ENCODE peak calls at places on chromosome 16, in four cellular contexts. G is kidney glomerular epithelial cell, O is glutamatergic neuron, M is head of caudate nucleus. Y is an unnamed sample.

GRCh38 chr16:50281391-50282009 is 15.1 kb downstream of the ADCY7 start:
- DNase-seq in G (no peak), O (no peak), M (no peak), Y (no peak)

GRCh38 chr16:86074651-86075487 is 175.9 kb downstream of the IRF8 start:
- DNase-seq in G (no peak), O (no peak), M (no peak), Y (no peak)

GRCh38 chr16:82936941-82937551 is 310.3 kb downstream of the CDH13 start:
- DNase-seq in G (peak; percentile 76), O (no peak), M (no peak), Y (peak; percentile 26)

GRCh38 chr16:85327731-85328664 is 215.7 kb upstream of the CIBAR2 start:
- DNase-seq in G (no peak), O (peak; percentile 73), M (peak; percentile 60), Y (no peak)

GRCh38 chr16:16009396-16009795 is 60.0 kb downstream of the ABCC1 start:
- DNase-seq in G (peak; percentile 32), O (no peak), M (no peak), Y (peak; percentile 82)

GRCh38 chr16:75908718-75909117 is 182.4 kb upstream of the CPHXL start:
- DNase-seq in G (no peak), O (peak; percentile 46), M (no peak), Y (no peak)

GRCh38 chr16:84593825-84594724 is 23.8 kb downstream of the COTL1 start:
- DNase-seq in G (no peak), O (peak; percentile 40), M (no peak), Y (peak; percentile 31)

GRCh38 chr16:2949705-2950399 is 14.2 kb upstream of the KREMEN2 start:
- DNase-seq in G (no peak), O (no peak), M (no peak), Y (no peak)

GRCh38 chr16:81496742-81497141 is 52.1 kb downstream of the CMIP start:
- DNase-seq in G (no peak), O (no peak), M (no peak), Y (no peak)

GRCh38 chr16:46801428-46802049 is 29.4 kb downstream of the C16orf87 start:
- DNase-seq in G (peak; percentile 31), O (no peak), M (no peak), Y (peak; percentile 32)

GRCh38 chr16:83615131-83615530 is 192.6 kb upstream of the HSBP1 start:
- DNase-seq in G (no peak), O (no peak), M (no peak), Y (peak; percentile 4)

GRCh38 chr16:4593069-4593468 is 21.6 kb downstream of the UBALD1 start:
- DNase-seq in G (no peak), O (peak; percentile 78), M (no peak), Y (no peak)

GRCh38 chr16:2424061-2425007 is 4.9 kb upstream of the CCNF start:
- DNase-seq in G (no peak), O (no peak), M (no peak), Y (no peak)

GRCh38 chr16:47872228-47872627 is 283.6 kb downstream of the ABCC12 start:
- DNase-seq in G (peak; percentile 6), O (no peak), M (no peak), Y (peak; percentile 3)

GRCh38 chr16:85699224-85699558 is 10.4 kb upstream of the GINS2 start:
- DNase-seq in G (no peak), O (no peak), M (no peak), Y (no peak)

GRCh38 chr16:29848420-29849297 is 14.4 kb downstream of the CDIPT start:
- DNase-seq in G (peak; percentile 11), O (peak; percentile 76), M (peak; percentile 82), Y (peak; percentile 65)

GRCh38 chr16:8998114-8998513 is 34.4 kb upstream of the USP7 start:
- DNase-seq in G (no peak), O (no peak), M (no peak), Y (no peak)

GRCh38 chr16:85662036-85662812 is 26.5 kb downstream of the GINS2 start:
- DNase-seq in G (no peak), O (peak; percentile 78), M (no peak), Y (no peak)

GRCh38 chr16:318628-319027 is 33.9 kb downstream of the AXIN1 start:
- DNase-seq in G (no peak), O (peak; percentile 61), M (no peak), Y (no peak)

GRCh38 chr16:22264786-22265185 is 32.4 kb upstream of the POLR3E start:
- DNase-seq in G (no peak), O (peak; percentile 45), M (no peak), Y (no peak)

GRCh38 chr16:57600048-57600835 is 28.2 kb upstream of the ADGRG1 start:
- DNase-seq in G (peak; percentile 32), O (peak; percentile 71), M (peak; percentile 67), Y (peak; percentile 76)

GRCh38 chr16:85393674-85394510 is 219.2 kb upstream of the GSE1 start:
- DNase-seq in G (peak; percentile 33), O (peak; percentile 93), M (peak; percentile 42), Y (peak; percentile 53)

GRCh38 chr16:87499189-87499486 is 6.3 kb upstream of the ZCCHC14 start:
- DNase-seq in G (peak; percentile 91), O (no peak), M (no peak), Y (peak; percentile 71)

GRCh38 chr16:17408296-17408695 is 62.5 kb downstream of the XYLT1 start:
- DNase-seq in G (no peak), O (no peak), M (no peak), Y (no peak)

GRCh38 chr16:13935408-13935807 is 15.5 kb downstream of the ERCC4 start:
- DNase-seq in G (no peak), O (peak; percentile 54), M (no peak), Y (no peak)

GRCh38 chr16:1150511-1150982 is 2.4 kb upstream of the CACNA1H start:
- DNase-seq in G (no peak), O (no peak), M (no peak), Y (no peak)

GRCh38 chr16:56262148-56262878 is 71.0 kb downstream of the GNAO1 start:
- DNase-seq in G (no peak), O (no peak), M (peak; percentile 42), Y (peak; percentile 23)

GRCh38 chr16:27829975-27830374 is 233.5 kb downstream of the GSG1L start:
- DNase-seq in G (no peak), O (no peak), M (no peak), Y (no peak)

GRCh38 chr16:85413713-85414663 is 199.1 kb upstream of the GSE1 start:
- DNase-seq in G (no peak), O (no peak), M (no peak), Y (no peak)

GRCh38 chr16:81198635-81199034 is 39.9 kb upstream of the BCO1 start:
- DNase-seq in G (no peak), O (no peak), M (peak; percentile 70), Y (no peak)